ENCODE peak calls at places on chromosomes 3 and 15, in seven cellular contexts. F is pons, C is left ventricle myocardium superior, X is NCI-H1436, P is MCF 10A, O is ELR, D is SW 1271. N is an unnamed sample.

GRCh38 chr3:139259398-139259797 is 84.4 kb upstream of the MRPS22 start:
- DNase-seq in D (no peak), C (no peak), X (no peak), P (no peak), O (no peak), F (no peak), N (no peak)

GRCh38 chr15:98876461-98877369 is 130.9 kb downstream of the PGPEP1L start:
- DNase-seq in O (peak; percentile 43), C (no peak), P (no peak), D (no peak), X (no peak), F (no peak), N (no peak)

GRCh38 chr3:18751514-18751913 is 326.4 kb upstream of the SATB1 start:
- DNase-seq in D (no peak), C (no peak), P (no peak), O (no peak), F (no peak), X (peak; percentile 53), N (no peak)

GRCh38 chr3:112813723-112814171 is 32.9 kb downstream of the CD200R1L start:
- DNase-seq in X (no peak), P (no peak), F (peak; percentile 90), O (no peak), D (no peak), C (no peak), N (no peak)

GRCh38 chr3:38616111-38616510 is 33.4 kb downstream of the SCN5A start:
- DNase-seq in P (no peak), C (peak; percentile 75), F (no peak), X (no peak), O (no peak), D (no peak), N (no peak)

GRCh38 chr3:53120336-53120735 is 9.9 kb downstream of the RFT1 start:
- DNase-seq in F (no peak), C (no peak), X (no peak), D (no peak), O (no peak), P (no peak), N (no peak)

GRCh38 chr3:193894121-193894863 is 241.7 kb upstream of the HES1 start:
- DNase-seq in F (no peak), O (no peak), X (no peak), D (no peak), C (peak; percentile 36), P (no peak), N (no peak)

GRCh38 chr3:50221413-50222168 is 14.4 kb upstream of the GNAI2 start:
- DNase-seq in O (no peak), P (no peak), F (no peak), C (no peak), X (no peak), D (no peak), N (no peak)

GRCh38 chr3:56269755-56270154 is 198.5 kb downstream of the ERC2 start:
- DNase-seq in C (no peak), P (no peak), X (no peak), O (no peak), F (no peak), D (no peak), N (no peak)

GRCh38 chr15:49286649-49287394 is 116.8 kb downstream of the GALK2 start:
- DNase-seq in X (no peak), D (no peak), F (no peak), O (no peak), C (no peak), P (no peak), N (no peak)

GRCh38 chr15:91857772-91858171 is 4.3 kb downstream of the SLCO3A1 start:
- DNase-seq in F (peak; percentile 14), D (no peak), C (no peak), X (no peak), O (no peak), P (no peak), N (no peak)

GRCh38 chr3:100024520-100025303 is 89.6 kb downstream of the FILIP1L start:
- DNase-seq in F (no peak), O (no peak), P (no peak), C (no peak), D (no peak), X (no peak), N (no peak)

GRCh38 chr15:32668942-32669341 is 27.4 kb downstream of the SCG5 start:
- DNase-seq in F (no peak), C (no peak), X (no peak), O (no peak), D (no peak), P (no peak), N (no peak)

GRCh38 chr3:155560135-155560534 is 184.7 kb downstream of the PLCH1 start:
- DNase-seq in F (no peak), D (no peak), P (no peak), X (no peak), C (no peak), O (no peak), N (no peak)

GRCh38 chr3:78725703-78726246 is 1042.0 kb downstream of the ROBO1 start:
- DNase-seq in D (no peak), O (no peak), X (no peak), C (no peak), F (peak; percentile 19), P (no peak), N (no peak)

GRCh38 chr3:156323466-156323865 is 203.1 kb downstream of the KCNAB1 start:
- DNase-seq in P (peak; percentile 77), C (no peak), D (no peak), O (peak; percentile 58), F (no peak), X (no peak), N (no peak)

GRCh38 chr3:14796403-14797077 is 22.2 kb upstream of the FGD5 start:
- DNase-seq in P (no peak), X (no peak), C (no peak), D (no peak), O (no peak), F (no peak), N (no peak)

GRCh38 chr3:32340639-32341365 is 50.9 kb upstream of the CMTM7 start:
- DNase-seq in F (peak; percentile 58), O (peak; percentile 5), C (no peak), D (no peak), X (no peak), P (peak; percentile 9), N (no peak)

GRCh38 chr15:50137330-50137761 is 18.3 kb upstream of the ATP8B4 start:
- DNase-seq in X (no peak), F (no peak), D (peak; percentile 50), O (peak; percentile 94), C (no peak), P (peak; percentile 88), N (no peak)

GRCh38 chr15:69025320-69025719 is 10.8 kb downstream of the NOX5 start:
- DNase-seq in O (peak; percentile 34), D (no peak), C (no peak), X (no peak), P (no peak), F (no peak), N (no peak)

GRCh38 chr15:42090781-42091180 is 3.6 kb downstream of the PLA2G4D start:
- DNase-seq in D (no peak), P (no peak), F (no peak), O (no peak), X (no peak), C (no peak), N (no peak)

GRCh38 chr15:73325191-73325980 is 43.4 kb downstream of the HCN4 start:
- DNase-seq in D (no peak), O (no peak), P (no peak), X (no peak), F (no peak), C (peak; percentile 33), N (no peak)

GRCh38 chr3:181694805-181695660 is 16.7 kb upstream of the SOX2 start:
- DNase-seq in F (peak; percentile 88), P (no peak), D (no peak), O (no peak), X (no peak), C (peak; percentile 73), N (no peak)

GRCh38 chr3:42122261-42123011 is 31.3 kb downstream of the TRAK1 start:
- DNase-seq in D (no peak), F (no peak), O (peak; percentile 6), C (no peak), X (no peak), P (peak; percentile 61), N (no peak)

GRCh38 chr3:197697355-197697754 is 39.3 kb downstream of the RUBCN start:
- DNase-seq in O (no peak), C (no peak), X (no peak), D (no peak), F (no peak), P (no peak), N (no peak)